ENCODE peak calls at places on chromosomes 2 and 18, in four cellular contexts. J is thyroid gland, Q is stomach, I is cardiac muscle cell. N is an unnamed sample.

GRCh38 chr2:134177351-134177931 is 76.4 kb upstream of the MGAT5 start:
- DNase-seq in Q (peak; percentile 54), I (no peak), J (peak; percentile 72), N (no peak)

GRCh38 chr2:223532712-223533111 is 69.4 kb downstream of the SCG2 start:
- DNase-seq in I (no peak), J (no peak), Q (no peak), N (no peak)

GRCh38 chr2:111694690-111695089 is 189.3 kb downstream of the ANAPC1 start:
- DNase-seq in Q (no peak), I (peak; percentile 98), J (no peak), N (no peak)

GRCh38 chr2:186702499-186702898 is 8.6 kb downstream of the FAM171B start:
- DNase-seq in Q (no peak), J (no peak), I (no peak), N (no peak)

GRCh38 chr2:176455865-176456291 is 186.6 kb downstream of the MTX2 start:
- DNase-seq in I (peak; percentile 85), Q (no peak), J (no peak), N (peak; percentile 51)

GRCh38 chr18:11532758-11533512 is 76.5 kb upstream of the SLC35G4 start:
- DNase-seq in I (no peak), Q (no peak), J (no peak), N (no peak)

GRCh38 chr2:220703279-220703678 is 868.8 kb downstream of the EPHA4 start:
- DNase-seq in Q (no peak), I (no peak), J (no peak), N (no peak)

GRCh38 chr2:187586091-187586632 is 31.9 kb upstream of the TFPI start:
- DNase-seq in Q (no peak), J (no peak), I (peak; percentile 87), N (no peak)

GRCh38 chr2:29878898-29879297 is 42.5 kb downstream of the ALK start:
- DNase-seq in I (no peak), J (peak; percentile 57), Q (no peak), N (no peak)

GRCh38 chr18:57754577-57755330 is 48.4 kb downstream of the ATP8B1 start:
- DNase-seq in J (no peak), Q (no peak), I (no peak), N (no peak)

GRCh38 chr2:111239107-111239506 is 118.4 kb downstream of the BCL2L11 start:
- DNase-seq in J (no peak), I (no peak), Q (no peak), N (no peak)

GRCh38 chr2:12928197-12928596 is 211.5 kb downstream of the TRIB2 start:
- DNase-seq in Q (no peak), I (peak; percentile 76), J (no peak), N (no peak)

DNA sequence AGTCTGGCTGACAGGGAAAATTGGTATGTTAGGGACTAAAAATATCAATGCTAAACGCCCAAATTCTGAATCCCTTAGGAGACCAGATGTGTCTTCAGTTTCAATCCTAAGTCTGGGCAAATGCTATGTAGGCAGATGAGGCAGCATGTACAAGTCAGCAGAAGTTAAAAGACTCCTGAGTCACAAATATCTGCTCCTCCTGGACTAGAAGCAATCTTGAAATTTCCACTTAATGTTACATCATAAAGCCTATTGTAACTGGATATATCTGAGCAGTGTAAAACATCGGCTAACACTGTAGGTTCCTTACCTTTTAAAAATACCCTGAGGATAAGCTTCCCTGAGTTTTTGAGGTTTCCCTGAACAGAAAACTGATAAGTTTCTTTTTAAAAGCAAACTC is 1087.6 kb upstream of the PIK3C3 start:
- DNase-seq in Q (no peak), J (no peak), I (peak; percentile 86), N (no peak)
- H3K4me3 ChIP-seq in Q (no peak overlapping the region), J (no peak overlapping the region), I (no peak overlapping the region), N (no peak overlapping the region)

GRCh38 chr2:95143838-95144237 is 15.8 kb downstream of the ZNF514 start:
- DNase-seq in Q (no peak), J (no peak), I (no peak), N (no peak)
- H3K9me3 ChIP-seq in Q (peaks cover 91% of the 10 kb centered on the region), J (no peaks in the 10 kb centered on the region), I (peaks cover 8% of the 10 kb centered on the region), N (peaks cover 6% of the 10 kb centered on the region)

DNA sequence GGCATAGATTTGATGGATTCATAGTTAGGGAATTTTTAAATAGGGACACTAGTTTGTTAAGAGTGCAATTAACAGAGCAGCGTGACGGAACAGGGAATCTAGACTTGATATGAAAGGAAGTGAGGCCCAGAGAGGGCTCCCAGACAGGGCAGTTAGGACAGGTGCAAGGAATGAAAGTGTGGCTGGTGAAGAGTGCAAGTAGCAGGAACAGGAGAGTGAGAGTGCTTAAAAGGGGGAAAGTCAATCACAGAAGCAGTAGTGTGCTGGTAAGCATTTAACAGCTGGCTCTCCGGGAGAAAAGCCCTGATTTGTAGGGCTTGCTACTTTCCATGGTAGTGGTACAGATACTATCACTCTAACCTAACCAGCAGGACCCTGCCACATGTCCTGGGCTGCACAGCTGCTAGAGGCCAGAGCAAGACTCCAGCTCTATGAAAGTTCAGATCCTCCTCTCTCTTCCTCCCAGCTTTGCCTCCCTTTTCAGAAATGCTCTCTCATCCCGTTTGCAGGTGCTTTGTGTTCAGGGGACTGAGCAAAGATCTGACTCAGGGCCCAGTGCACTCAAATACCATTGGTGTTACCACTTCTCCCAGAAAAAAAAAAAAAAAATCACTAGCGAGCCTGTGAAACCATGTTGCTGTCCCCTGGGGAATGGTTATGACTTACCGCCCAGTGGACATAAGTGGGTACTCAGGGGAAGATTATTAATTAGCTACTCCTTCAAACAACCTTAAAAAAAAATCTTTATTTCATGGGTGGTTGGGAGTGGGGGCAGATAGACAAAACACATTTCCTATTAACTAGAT is 18.1 kb upstream of the GCFC2 start:
- DNase-seq in I (no peak), J (no peak), Q (no peak), N (no peak)
- H3K4me3 ChIP-seq in I (no peak overlapping the region), J (no peak overlapping the region), Q (no peak overlapping the region), N (no peak overlapping the region)

GRCh38 chr2:233361298-233361697 is 7.0 kb downstream of the DGKD start:
- DNase-seq in I (no peak), J (no peak), Q (no peak), N (peak; percentile 10)
- H3K9me3 ChIP-seq in I (no peaks in the 10 kb centered on the region), J (no peaks in the 10 kb centered on the region), Q (no peaks in the 10 kb centered on the region), N (no peaks in the 10 kb centered on the region)